ENCODE peak calls at places on chromosomes 4 and X, in eight cellular contexts. One of them, this sample, is unnamed.

GRCh38 chr4:177079327-177079726 is 230.3 kb upstream of the NEIL3 start:
- DNase-seq in K562: no peak
- DNase-seq in kidney: no peak
- DNase-seq in A549: no peak
- DNase-seq in fibroblast of lung: no peak
- DNase-seq in AG09309: no peak
- DNase-seq in CD8-positive, alpha-beta T cell: no peak
- DNase-seq in OCI-LY7: no peak
- DNase-seq in this sample: no peak

GRCh38 chr4:99202536-99202935 is 16.5 kb downstream of the ADH6 start:
- DNase-seq in OCI-LY7: no peak
- DNase-seq in A549: no peak
- DNase-seq in CD8-positive, alpha-beta T cell: no peak
- DNase-seq in K562: no peak
- DNase-seq in kidney: no peak
- DNase-seq in fibroblast of lung: peak; percentile 97
- DNase-seq in AG09309: no peak
- DNase-seq in this sample: no peak

GRCh38 chr4:145934434-145935047 is 4.1 kb downstream of the ZNF827 start:
- DNase-seq in A549: no peak
- DNase-seq in OCI-LY7: peak; percentile 39
- DNase-seq in K562: no peak
- DNase-seq in kidney: no peak
- DNase-seq in CD8-positive, alpha-beta T cell: no peak
- DNase-seq in fibroblast of lung: no peak
- DNase-seq in AG09309: no peak
- DNase-seq in this sample: no peak

GRCh38 chr4:139368990-139369389 is 66.7 kb upstream of the NDUFC1 start:
- DNase-seq in kidney: no peak
- DNase-seq in A549: no peak
- DNase-seq in AG09309: no peak
- DNase-seq in fibroblast of lung: no peak
- DNase-seq in CD8-positive, alpha-beta T cell: no peak
- DNase-seq in K562: no peak
- DNase-seq in OCI-LY7: no peak
- DNase-seq in this sample: no peak

GRCh38 chrX:26254436-26254835 is 38.5 kb downstream of the MAGEB5 start:
- DNase-seq in fibroblast of lung: no peak
- DNase-seq in OCI-LY7: no peak
- DNase-seq in AG09309: no peak
- DNase-seq in kidney: peak; percentile 79
- DNase-seq in A549: no peak
- DNase-seq in CD8-positive, alpha-beta T cell: no peak
- DNase-seq in K562: no peak
- DNase-seq in this sample: no peak

GRCh38 chr4:169604131-169604900 is 8.1 kb downstream of the NEK1 start:
- DNase-seq in OCI-LY7: no peak
- DNase-seq in CD8-positive, alpha-beta T cell: no peak
- DNase-seq in fibroblast of lung: peak; percentile 73
- DNase-seq in A549: peak; percentile 23
- DNase-seq in K562: peak; percentile 76
- DNase-seq in AG09309: peak; percentile 47
- DNase-seq in kidney: no peak
- DNase-seq in this sample: no peak

GRCh38 chr4:118033148-118034060 is 882 bp upstream of the NDST3 start:
- DNase-seq in AG09309: no peak
- DNase-seq in OCI-LY7: no peak
- DNase-seq in A549: peak; percentile 15
- DNase-seq in K562: peak; percentile 3
- DNase-seq in fibroblast of lung: peak; percentile 57
- DNase-seq in CD8-positive, alpha-beta T cell: no peak
- DNase-seq in kidney: peak; percentile 82
- DNase-seq in this sample: peak; percentile 28

GRCh38 chr4:176409627-176410026 is 89.9 kb downstream of the SPCS3 start:
- DNase-seq in kidney: no peak
- DNase-seq in CD8-positive, alpha-beta T cell: no peak
- DNase-seq in K562: no peak
- DNase-seq in A549: no peak
- DNase-seq in AG09309: no peak
- DNase-seq in fibroblast of lung: no peak
- DNase-seq in OCI-LY7: no peak
- DNase-seq in this sample: no peak

GRCh38 chr4:114378306-114378903 is 220.2 kb upstream of the UGT8 start:
- DNase-seq in fibroblast of lung: peak; percentile 74
- DNase-seq in AG09309: peak; percentile 16
- DNase-seq in OCI-LY7: no peak
- DNase-seq in K562: no peak
- DNase-seq in A549: peak; percentile 4
- DNase-seq in kidney: no peak
- DNase-seq in CD8-positive, alpha-beta T cell: no peak
- DNase-seq in this sample: no peak
- TF ChIP-seq CTCF in fibroblast of lung: peak; percentile 57
- TF ChIP-seq CTCF in AG09309: peak; percentile 72
- TF ChIP-seq CTCF in OCI-LY7: peak; percentile 15
- TF ChIP-seq CTCF in K562: no peak
- TF ChIP-seq CTCF in A549: peak; percentile 63
- TF ChIP-seq CTCF in kidney: peak; percentile 50
- TF ChIP-seq CTCF in CD8-positive, alpha-beta T cell: no peak
- TF ChIP-seq CTCF in this sample: no peak

GRCh38 chr4:78599931-78600375 is 48.4 kb downstream of the ANXA3 start:
- DNase-seq in OCI-LY7: no peak
- DNase-seq in AG09309: no peak
- DNase-seq in K562: peak; percentile 87
- DNase-seq in kidney: no peak
- DNase-seq in fibroblast of lung: no peak
- DNase-seq in A549: no peak
- DNase-seq in CD8-positive, alpha-beta T cell: no peak
- DNase-seq in this sample: no peak

GRCh38 chr4:78599147-78599546 is 47.6 kb downstream of the ANXA3 start:
- DNase-seq in A549: no peak
- DNase-seq in K562: no peak
- DNase-seq in kidney: no peak
- DNase-seq in CD8-positive, alpha-beta T cell: no peak
- DNase-seq in AG09309: no peak
- DNase-seq in OCI-LY7: no peak
- DNase-seq in fibroblast of lung: no peak
- DNase-seq in this sample: no peak

GRCh38 chr4:78601013-78601412 is 49.4 kb downstream of the ANXA3 start:
- DNase-seq in K562: peak; percentile 73
- DNase-seq in A549: no peak
- DNase-seq in CD8-positive, alpha-beta T cell: no peak
- DNase-seq in kidney: no peak
- DNase-seq in OCI-LY7: no peak
- DNase-seq in fibroblast of lung: no peak
- DNase-seq in AG09309: no peak
- DNase-seq in this sample: peak; percentile 45

GRCh38 chr4:78592104-78592783 is 40.7 kb downstream of the ANXA3 start:
- DNase-seq in OCI-LY7: peak; percentile 30
- DNase-seq in CD8-positive, alpha-beta T cell: no peak
- DNase-seq in A549: peak; percentile 12
- DNase-seq in AG09309: no peak
- DNase-seq in fibroblast of lung: no peak
- DNase-seq in K562: peak; percentile 55
- DNase-seq in kidney: no peak
- DNase-seq in this sample: no peak

GRCh38 chr4:78596111-78596742 is 44.7 kb downstream of the ANXA3 start:
- DNase-seq in CD8-positive, alpha-beta T cell: no peak
- DNase-seq in K562: no peak
- DNase-seq in OCI-LY7: no peak
- DNase-seq in A549: no peak
- DNase-seq in kidney: no peak
- DNase-seq in fibroblast of lung: no peak
- DNase-seq in AG09309: no peak
- DNase-seq in this sample: no peak
- TF ChIP-seq CTCF in CD8-positive, alpha-beta T cell: no peak
- TF ChIP-seq CTCF in K562: no peak
- TF ChIP-seq CTCF in OCI-LY7: no peak
- TF ChIP-seq CTCF in A549: no peak
- TF ChIP-seq CTCF in kidney: no peak
- TF ChIP-seq CTCF in fibroblast of lung: no peak
- TF ChIP-seq CTCF in AG09309: no peak
- TF ChIP-seq CTCF in this sample: no peak

DNA sequence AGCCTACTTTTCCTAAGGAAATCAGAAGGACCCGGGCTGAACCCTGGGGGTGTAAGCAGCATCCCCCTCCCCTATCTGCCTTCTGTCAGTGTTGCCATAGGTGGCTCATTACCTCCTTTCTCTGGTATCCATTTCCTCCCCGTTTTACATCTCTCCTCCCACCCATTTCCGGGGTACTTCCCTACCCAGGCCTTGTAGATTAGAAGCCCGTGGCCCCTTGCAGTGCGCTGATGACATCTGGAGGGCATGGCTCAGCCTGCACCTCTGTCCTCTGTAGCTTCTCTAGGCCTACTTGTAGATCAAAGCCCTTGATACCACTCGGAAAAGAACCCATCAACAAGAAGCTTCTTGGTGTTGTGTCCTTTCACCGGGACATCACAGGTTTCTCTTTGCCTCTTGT is 71.8 kb downstream of the NBDY start:
- DNase-seq in K562: no peak
- DNase-seq in A549: no peak
- DNase-seq in fibroblast of lung: no peak
- DNase-seq in CD8-positive, alpha-beta T cell: peak; percentile 43
- DNase-seq in kidney: no peak
- DNase-seq in OCI-LY7: peak; percentile 65
- DNase-seq in AG09309: no peak
- DNase-seq in this sample: peak; percentile 59
- TF ChIP-seq CTCF in K562: no peak
- TF ChIP-seq CTCF in A549: no peak
- TF ChIP-seq CTCF in fibroblast of lung: no peak
- TF ChIP-seq CTCF in CD8-positive, alpha-beta T cell: no peak
- TF ChIP-seq CTCF in kidney: no peak
- TF ChIP-seq CTCF in OCI-LY7: peak; percentile 34
- TF ChIP-seq CTCF in AG09309: peak; percentile 5
- TF ChIP-seq CTCF in this sample: no peak

GRCh38 chrX:104309169-104309568 is 54.4 kb upstream of the ESX1 start:
- DNase-seq in AG09309: no peak
- DNase-seq in kidney: no peak
- DNase-seq in A549: no peak
- DNase-seq in K562: no peak
- DNase-seq in fibroblast of lung: no peak
- DNase-seq in OCI-LY7: no peak
- DNase-seq in CD8-positive, alpha-beta T cell: no peak
- DNase-seq in this sample: no peak
- TF ChIP-seq CTCF in AG09309: peak; percentile 24
- TF ChIP-seq CTCF in kidney: no peak
- TF ChIP-seq CTCF in A549: no peak
- TF ChIP-seq CTCF in K562: no peak
- TF ChIP-seq CTCF in fibroblast of lung: no peak
- TF ChIP-seq CTCF in OCI-LY7: no peak
- TF ChIP-seq CTCF in CD8-positive, alpha-beta T cell: no peak
- TF ChIP-seq CTCF in this sample: no peak

GRCh38 chr4:181301735-181302380 is 941.3 kb upstream of the TENM3 start:
- DNase-seq in AG09309: peak; percentile 3
- DNase-seq in kidney: no peak
- DNase-seq in K562: peak; percentile 9
- DNase-seq in OCI-LY7: peak; percentile 74
- DNase-seq in CD8-positive, alpha-beta T cell: no peak
- DNase-seq in fibroblast of lung: peak; percentile 36
- DNase-seq in A549: peak; percentile 36
- DNase-seq in this sample: peak; percentile 21
- TF ChIP-seq CTCF in AG09309: peak; percentile 73
- TF ChIP-seq CTCF in kidney: peak; percentile 39
- TF ChIP-seq CTCF in K562: peak; percentile 13
- TF ChIP-seq CTCF in OCI-LY7: peak; percentile 92
- TF ChIP-seq CTCF in CD8-positive, alpha-beta T cell: no peak
- TF ChIP-seq CTCF in fibroblast of lung: peak; percentile 66
- TF ChIP-seq CTCF in A549: peak; percentile 37
- TF ChIP-seq CTCF in this sample: peak; percentile 56

GRCh38 chrX:143648705-143649104 is 12.8 kb upstream of the SLITRK4 start:
- DNase-seq in A549: no peak
- DNase-seq in fibroblast of lung: no peak
- DNase-seq in AG09309: no peak
- DNase-seq in K562: no peak
- DNase-seq in CD8-positive, alpha-beta T cell: no peak
- DNase-seq in kidney: no peak
- DNase-seq in OCI-LY7: peak; percentile 0
- DNase-seq in this sample: no peak
- TF ChIP-seq CTCF in A549: no peak
- TF ChIP-seq CTCF in fibroblast of lung: peak; percentile 7
- TF ChIP-seq CTCF in AG09309: no peak
- TF ChIP-seq CTCF in K562: no peak
- TF ChIP-seq CTCF in CD8-positive, alpha-beta T cell: no peak
- TF ChIP-seq CTCF in kidney: no peak
- TF ChIP-seq CTCF in OCI-LY7: peak; percentile 38
- TF ChIP-seq CTCF in this sample: peak; percentile 13

GRCh38 chrX:132615396-132616131 is 126.7 kb upstream of the MBNL3 start:
- DNase-seq in K562: peak; percentile 38
- DNase-seq in AG09309: no peak
- DNase-seq in CD8-positive, alpha-beta T cell: peak; percentile 39
- DNase-seq in fibroblast of lung: peak; percentile 55
- DNase-seq in A549: peak; percentile 26
- DNase-seq in OCI-LY7: peak; percentile 47
- DNase-seq in kidney: no peak
- DNase-seq in this sample: peak; percentile 10
- TF ChIP-seq CTCF in K562: peak; percentile 48
- TF ChIP-seq CTCF in AG09309: peak; percentile 49
- TF ChIP-seq CTCF in CD8-positive, alpha-beta T cell: peak; percentile 15
- TF ChIP-seq CTCF in fibroblast of lung: peak; percentile 45
- TF ChIP-seq CTCF in A549: peak; percentile 25
- TF ChIP-seq CTCF in OCI-LY7: peak; percentile 73
- TF ChIP-seq CTCF in kidney: peak; percentile 36
- TF ChIP-seq CTCF in this sample: peak; percentile 37

This sample was measured in GM13976.